ENCODE peak calls at places on chromosomes 2 and 18, in ten cellular contexts. One of them, this sample, is unnamed.

GRCh38 chr18:13184396-13184795 is 34.2 kb upstream of the LDLRAD4 start:
- DNase-seq in nucleus accumbens: no peak
- DNase-seq in T-helper 9 cell: no peak
- DNase-seq in GM12865: no peak
- DNase-seq in fibroblast of gingiva: no peak
- DNase-seq in effector CD4-positive, alpha-beta T cell: no peak
- DNase-seq in posterior cingulate gyrus: peak; percentile 83
- DNase-seq in amniotic stem cell: no peak
- DNase-seq in GM03348: no peak
- DNase-seq in GM13976: no peak
- DNase-seq in this sample: no peak

GRCh38 chr2:11327871-11328270 is 16.6 kb downstream of the ROCK2 start:
- DNase-seq in nucleus accumbens: no peak
- DNase-seq in T-helper 9 cell: no peak
- DNase-seq in GM12865: no peak
- DNase-seq in fibroblast of gingiva: no peak
- DNase-seq in effector CD4-positive, alpha-beta T cell: no peak
- DNase-seq in posterior cingulate gyrus: no peak
- DNase-seq in amniotic stem cell: no peak
- DNase-seq in GM03348: no peak
- DNase-seq in GM13976: no peak
- DNase-seq in this sample: no peak

GRCh38 chr2:24886640-24887324 is 33.3 kb downstream of the ADCY3 start:
- DNase-seq in nucleus accumbens: no peak
- DNase-seq in T-helper 9 cell: no peak
- DNase-seq in GM12865: no peak
- DNase-seq in fibroblast of gingiva: no peak
- DNase-seq in effector CD4-positive, alpha-beta T cell: no peak
- DNase-seq in posterior cingulate gyrus: no peak
- DNase-seq in amniotic stem cell: no peak
- DNase-seq in GM03348: no peak
- DNase-seq in GM13976: no peak
- DNase-seq in this sample: no peak

GRCh38 chr2:109510136-109511028 is 103.4 kb downstream of the SEPTIN10 start:
- DNase-seq in nucleus accumbens: peak; percentile 26
- DNase-seq in T-helper 9 cell: peak; percentile 66
- DNase-seq in GM12865: peak; percentile 83
- DNase-seq in fibroblast of gingiva: peak; percentile 51
- DNase-seq in effector CD4-positive, alpha-beta T cell: peak; percentile 62
- DNase-seq in posterior cingulate gyrus: peak; percentile 92
- DNase-seq in amniotic stem cell: peak; percentile 38
- DNase-seq in GM03348: peak; percentile 90
- DNase-seq in GM13976: peak; percentile 86
- DNase-seq in this sample: peak; percentile 37

GRCh38 chr2:219688560-219689445 is 61.4 kb downstream of the SLC4A3 start:
- DNase-seq in nucleus accumbens: no peak
- DNase-seq in T-helper 9 cell: no peak
- DNase-seq in GM12865: no peak
- DNase-seq in fibroblast of gingiva: peak; percentile 29
- DNase-seq in effector CD4-positive, alpha-beta T cell: no peak
- DNase-seq in posterior cingulate gyrus: no peak
- DNase-seq in amniotic stem cell: no peak
- DNase-seq in GM03348: peak; percentile 90
- DNase-seq in GM13976: no peak
- DNase-seq in this sample: peak; percentile 98

GRCh38 chr18:76421291-76422078 is 73.6 kb downstream of the ZNF516 start:
- DNase-seq in nucleus accumbens: no peak
- DNase-seq in T-helper 9 cell: no peak
- DNase-seq in GM12865: no peak
- DNase-seq in fibroblast of gingiva: no peak
- DNase-seq in effector CD4-positive, alpha-beta T cell: no peak
- DNase-seq in posterior cingulate gyrus: no peak
- DNase-seq in amniotic stem cell: no peak
- DNase-seq in GM03348: no peak
- DNase-seq in GM13976: no peak
- DNase-seq in this sample: no peak

GRCh38 chr2:52135235-52135634 is 1103.3 kb upstream of the NRXN1 start:
- DNase-seq in nucleus accumbens: no peak
- DNase-seq in T-helper 9 cell: no peak
- DNase-seq in GM12865: no peak
- DNase-seq in fibroblast of gingiva: peak; percentile 37
- DNase-seq in effector CD4-positive, alpha-beta T cell: no peak
- DNase-seq in posterior cingulate gyrus: no peak
- DNase-seq in amniotic stem cell: no peak
- DNase-seq in GM03348: peak; percentile 12
- DNase-seq in GM13976: no peak
- DNase-seq in this sample: no peak

GRCh38 chr2:150388289-150388625 is 99.2 kb downstream of the RND3 start:
- DNase-seq in nucleus accumbens: no peak
- DNase-seq in T-helper 9 cell: no peak
- DNase-seq in GM12865: no peak
- DNase-seq in fibroblast of gingiva: no peak
- DNase-seq in effector CD4-positive, alpha-beta T cell: no peak
- DNase-seq in posterior cingulate gyrus: no peak
- DNase-seq in amniotic stem cell: no peak
- DNase-seq in GM03348: peak; percentile 7
- DNase-seq in GM13976: no peak
- DNase-seq in this sample: no peak

GRCh38 chr2:71748227-71748626 is 294.9 kb downstream of the DYSF start:
- DNase-seq in nucleus accumbens: no peak
- DNase-seq in T-helper 9 cell: no peak
- DNase-seq in GM12865: no peak
- DNase-seq in fibroblast of gingiva: peak; percentile 31
- DNase-seq in effector CD4-positive, alpha-beta T cell: no peak
- DNase-seq in posterior cingulate gyrus: no peak
- DNase-seq in amniotic stem cell: no peak
- DNase-seq in GM03348: peak; percentile 36
- DNase-seq in GM13976: no peak
- DNase-seq in this sample: no peak

GRCh38 chr2:36618381-36618780 is 20.4 kb upstream of the FEZ2 start:
- DNase-seq in nucleus accumbens: no peak
- DNase-seq in T-helper 9 cell: no peak
- DNase-seq in GM12865: peak; percentile 67
- DNase-seq in fibroblast of gingiva: peak; percentile 54
- DNase-seq in effector CD4-positive, alpha-beta T cell: no peak
- DNase-seq in posterior cingulate gyrus: no peak
- DNase-seq in amniotic stem cell: no peak
- DNase-seq in GM03348: peak; percentile 56
- DNase-seq in GM13976: peak; percentile 50
- DNase-seq in this sample: peak; percentile 37